ENCODE peak calls at places on chromosomes 11 and 22, in seven cellular contexts. One of them, this sample, is unnamed.

GRCh38 chr22:22085702-22086500 is 103.3 kb upstream of the TOP3B start:
- DNase-seq in foreskin keratinocyte: no peak
- DNase-seq in esophagus squamous epithelium: no peak
- DNase-seq in breast epithelium: no peak
- DNase-seq in GM10248: no peak
- DNase-seq in thyroid gland: no peak
- DNase-seq in Calu3: peak; percentile 39
- DNase-seq in this sample: no peak

GRCh38 chr11:80320226-80320625 is 879.4 kb upstream of the TENM4 start:
- DNase-seq in foreskin keratinocyte: no peak
- DNase-seq in esophagus squamous epithelium: no peak
- DNase-seq in breast epithelium: no peak
- DNase-seq in GM10248: no peak
- DNase-seq in thyroid gland: no peak
- DNase-seq in Calu3: no peak
- DNase-seq in this sample: no peak

GRCh38 chr11:108967571-108967970 is 302.7 kb downstream of the DDX10 start:
- DNase-seq in foreskin keratinocyte: no peak
- DNase-seq in esophagus squamous epithelium: no peak
- DNase-seq in breast epithelium: no peak
- DNase-seq in GM10248: no peak
- DNase-seq in thyroid gland: no peak
- DNase-seq in Calu3: no peak
- DNase-seq in this sample: peak; percentile 87

GRCh38 chr11:26950260-26950719 is 43.6 kb upstream of the FIBIN start:
- DNase-seq in foreskin keratinocyte: no peak
- DNase-seq in esophagus squamous epithelium: no peak
- DNase-seq in breast epithelium: no peak
- DNase-seq in GM10248: no peak
- DNase-seq in thyroid gland: no peak
- DNase-seq in Calu3: no peak
- DNase-seq in this sample: peak; percentile 76

GRCh38 chr22:22422629-22423112 is 85.9 kb downstream of the ZNF280B start:
- DNase-seq in foreskin keratinocyte: no peak
- DNase-seq in esophagus squamous epithelium: peak; percentile 40
- DNase-seq in breast epithelium: no peak
- DNase-seq in GM10248: peak; percentile 88
- DNase-seq in thyroid gland: peak; percentile 75
- DNase-seq in Calu3: peak; percentile 80
- DNase-seq in this sample: peak; percentile 63

GRCh38 chr11:117761993-117762392 is 35.0 kb downstream of the DSCAML1 start:
- DNase-seq in foreskin keratinocyte: no peak
- DNase-seq in esophagus squamous epithelium: no peak
- DNase-seq in breast epithelium: no peak
- DNase-seq in GM10248: no peak
- DNase-seq in thyroid gland: no peak
- DNase-seq in Calu3: no peak
- DNase-seq in this sample: no peak

GRCh38 chr11:95592455-95592854 is 197.1 kb downstream of the FAM76B start:
- DNase-seq in foreskin keratinocyte: no peak
- DNase-seq in esophagus squamous epithelium: no peak
- DNase-seq in breast epithelium: no peak
- DNase-seq in GM10248: no peak
- DNase-seq in thyroid gland: peak; percentile 85
- DNase-seq in Calu3: no peak
- DNase-seq in this sample: peak; percentile 59

GRCh38 chr11:18012314-18012905 is 437 bp downstream of the SERGEF start:
- DNase-seq in foreskin keratinocyte: no peak
- DNase-seq in esophagus squamous epithelium: no peak
- DNase-seq in breast epithelium: no peak
- DNase-seq in GM10248: peak; percentile 30
- DNase-seq in thyroid gland: peak; percentile 42
- DNase-seq in Calu3: peak; percentile 19
- DNase-seq in this sample: peak; percentile 13

GRCh38 chr11:288328-289144 is at the start of gene PGGHG:
- DNase-seq in foreskin keratinocyte: no peak
- DNase-seq in esophagus squamous epithelium: no peak
- DNase-seq in breast epithelium: no peak
- DNase-seq in GM10248: peak; percentile 90
- DNase-seq in thyroid gland: peak; percentile 73
- DNase-seq in Calu3: peak; percentile 74
- DNase-seq in this sample: no peak

GRCh38 chr11:27204527-27204926 is 158.5 kb downstream of the CCDC34 start:
- DNase-seq in foreskin keratinocyte: no peak
- DNase-seq in esophagus squamous epithelium: no peak
- DNase-seq in breast epithelium: no peak
- DNase-seq in GM10248: no peak
- DNase-seq in thyroid gland: no peak
- DNase-seq in Calu3: peak; percentile 51
- DNase-seq in this sample: no peak

GRCh38 chr22:26822300-26822699 is 164.9 kb downstream of the MIAT start:
- DNase-seq in foreskin keratinocyte: no peak
- DNase-seq in esophagus squamous epithelium: no peak
- DNase-seq in breast epithelium: no peak
- DNase-seq in GM10248: no peak
- DNase-seq in thyroid gland: no peak
- DNase-seq in Calu3: no peak
- DNase-seq in this sample: no peak
- TF ChIP-seq CTCF in foreskin keratinocyte: no peak
- TF ChIP-seq CTCF in esophagus squamous epithelium: no peak
- TF ChIP-seq CTCF in breast epithelium: no peak
- TF ChIP-seq CTCF in GM10248: no peak
- TF ChIP-seq CTCF in thyroid gland: no peak
- TF ChIP-seq CTCF in Calu3: no peak
- TF ChIP-seq CTCF in this sample: no peak

DNA sequence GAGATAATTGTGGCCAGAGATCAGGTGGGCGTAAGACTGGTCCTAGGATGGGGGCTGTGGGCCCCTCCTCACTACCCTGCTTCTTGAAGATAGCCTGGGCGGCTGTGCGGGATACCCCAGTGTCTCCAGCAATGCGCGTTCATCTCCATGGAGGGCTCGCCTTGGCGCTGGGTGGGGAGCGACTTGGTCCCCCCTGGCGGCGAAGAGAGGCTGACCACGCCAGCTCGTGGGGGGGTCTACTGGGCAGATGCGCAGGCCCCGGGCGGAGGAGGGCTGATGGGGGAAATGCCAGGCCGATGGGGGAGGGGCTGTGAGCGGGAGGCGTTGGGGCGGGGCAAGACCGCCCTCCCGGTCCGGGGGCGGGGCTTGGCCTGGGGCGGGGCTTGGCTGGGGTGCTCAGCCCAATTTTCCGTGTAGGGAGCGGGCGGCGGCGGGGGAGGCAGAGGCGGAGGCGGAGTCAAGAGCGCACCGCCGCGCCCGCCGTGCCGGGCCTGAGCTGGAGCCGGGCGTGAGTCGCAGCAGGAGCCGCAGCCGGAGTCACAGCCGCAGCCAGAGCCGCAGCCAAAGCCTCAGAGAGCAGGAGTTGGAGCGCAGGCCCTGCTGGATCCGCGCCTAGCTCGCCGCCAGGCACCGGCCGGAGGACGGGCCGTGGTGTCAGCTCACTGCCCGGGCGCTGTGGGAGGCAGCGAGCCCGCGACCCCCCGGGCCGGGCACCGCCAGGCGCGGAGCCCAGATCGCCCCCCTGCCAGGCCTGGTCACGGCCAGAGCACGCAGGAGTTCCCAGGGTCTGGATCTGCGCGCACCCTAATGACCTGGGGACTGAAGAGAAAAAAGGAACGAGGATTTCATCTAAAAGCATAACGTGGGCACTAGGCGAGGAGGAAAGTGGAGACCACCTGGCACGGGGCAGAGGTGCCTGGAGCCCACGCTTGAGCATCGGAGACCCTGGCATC is at the start of gene SLC35E4:
- DNase-seq in foreskin keratinocyte: peak; percentile 49
- DNase-seq in esophagus squamous epithelium: peak; percentile 49
- DNase-seq in breast epithelium: peak; percentile 89
- DNase-seq in GM10248: peak; percentile 95
- DNase-seq in thyroid gland: peak; percentile 91
- DNase-seq in Calu3: peak; percentile 94
- DNase-seq in this sample: peak; percentile 84
- TF ChIP-seq CTCF in foreskin keratinocyte: no peak
- TF ChIP-seq CTCF in esophagus squamous epithelium: no peak
- TF ChIP-seq CTCF in breast epithelium: peak; percentile 9
- TF ChIP-seq CTCF in GM10248: no peak
- TF ChIP-seq CTCF in thyroid gland: no peak
- TF ChIP-seq CTCF in Calu3: no peak
- TF ChIP-seq CTCF in this sample: peak; percentile 42

GRCh38 chr11:110524227-110524626 is 94.5 kb downstream of the FDX1 start:
- DNase-seq in foreskin keratinocyte: peak; percentile 76
- DNase-seq in esophagus squamous epithelium: no peak
- DNase-seq in breast epithelium: no peak
- DNase-seq in GM10248: no peak
- DNase-seq in thyroid gland: no peak
- DNase-seq in Calu3: no peak
- DNase-seq in this sample: peak; percentile 35
- TF ChIP-seq CTCF in foreskin keratinocyte: no peak
- TF ChIP-seq CTCF in esophagus squamous epithelium: no peak
- TF ChIP-seq CTCF in breast epithelium: no peak
- TF ChIP-seq CTCF in GM10248: no peak
- TF ChIP-seq CTCF in thyroid gland: no peak
- TF ChIP-seq CTCF in Calu3: no peak
- TF ChIP-seq CTCF in this sample: no peak

GRCh38 chr11:66003291-66003690 is 988 bp downstream of the BANF1 start:
- DNase-seq in foreskin keratinocyte: no peak
- DNase-seq in esophagus squamous epithelium: no peak
- DNase-seq in breast epithelium: no peak
- DNase-seq in GM10248: no peak
- DNase-seq in thyroid gland: no peak
- DNase-seq in Calu3: no peak
- DNase-seq in this sample: no peak

GRCh38 chr11:66001941-66002647 is at the start of the genes BANF1 and EIF1AD:
- DNase-seq in foreskin keratinocyte: peak; percentile 96
- DNase-seq in esophagus squamous epithelium: peak; percentile 88
- DNase-seq in breast epithelium: peak; percentile 88
- DNase-seq in GM10248: peak; percentile 92
- DNase-seq in thyroid gland: peak; percentile 91
- DNase-seq in Calu3: peak; percentile 93
- DNase-seq in this sample: peak; percentile 99

GRCh38 chr11:66006134-66006890 is 4.0 kb downstream of the BANF1 start:
- DNase-seq in foreskin keratinocyte: no peak
- DNase-seq in esophagus squamous epithelium: no peak
- DNase-seq in breast epithelium: no peak
- DNase-seq in GM10248: no peak
- DNase-seq in thyroid gland: no peak
- DNase-seq in Calu3: no peak
- DNase-seq in this sample: no peak

GRCh38 chr11:66004186-66004585 is 1.9 kb downstream of the BANF1 start:
- DNase-seq in foreskin keratinocyte: no peak
- DNase-seq in esophagus squamous epithelium: no peak
- DNase-seq in breast epithelium: no peak
- DNase-seq in GM10248: no peak
- DNase-seq in thyroid gland: no peak
- DNase-seq in Calu3: no peak
- DNase-seq in this sample: no peak

GRCh38 chr11:66002648-66003225 is 434 bp downstream of the BANF1 start:
- DNase-seq in foreskin keratinocyte: no peak
- DNase-seq in esophagus squamous epithelium: no peak
- DNase-seq in breast epithelium: peak; percentile 57
- DNase-seq in GM10248: peak; percentile 84
- DNase-seq in thyroid gland: peak; percentile 69
- DNase-seq in Calu3: peak; percentile 43
- DNase-seq in this sample: peak; percentile 45
- TF ChIP-seq CTCF in foreskin keratinocyte: no peak
- TF ChIP-seq CTCF in esophagus squamous epithelium: no peak
- TF ChIP-seq CTCF in breast epithelium: no peak
- TF ChIP-seq CTCF in GM10248: no peak
- TF ChIP-seq CTCF in thyroid gland: no peak
- TF ChIP-seq CTCF in Calu3: no peak
- TF ChIP-seq CTCF in this sample: no peak

DNA sequence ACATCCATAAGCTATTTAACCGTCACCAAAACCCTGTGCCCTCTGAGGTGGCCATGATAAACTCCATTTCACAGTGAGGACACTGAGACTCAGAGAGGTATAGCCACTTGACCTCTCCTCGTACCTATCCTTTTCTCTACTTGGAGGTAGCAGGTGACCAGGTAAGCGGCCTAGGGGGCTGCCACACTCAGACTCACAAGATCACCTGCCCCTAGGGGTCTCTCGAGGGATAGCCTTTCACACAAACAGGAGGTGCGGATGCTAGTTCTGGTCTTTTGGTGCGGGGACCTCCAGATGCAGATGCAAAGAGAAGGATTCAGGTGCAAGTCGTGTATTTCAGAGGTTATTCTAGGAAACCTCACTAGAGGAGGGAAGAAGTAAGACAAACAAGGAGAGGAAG is 14.6 kb downstream of the MS4A18 start:
- DNase-seq in foreskin keratinocyte: no peak
- DNase-seq in esophagus squamous epithelium: no peak
- DNase-seq in breast epithelium: no peak
- DNase-seq in GM10248: no peak
- DNase-seq in thyroid gland: no peak
- DNase-seq in Calu3: no peak
- DNase-seq in this sample: no peak
- TF ChIP-seq CTCF in foreskin keratinocyte: no peak
- TF ChIP-seq CTCF in esophagus squamous epithelium: no peak
- TF ChIP-seq CTCF in breast epithelium: no peak
- TF ChIP-seq CTCF in GM10248: no peak
- TF ChIP-seq CTCF in thyroid gland: no peak
- TF ChIP-seq CTCF in Calu3: no peak
- TF ChIP-seq CTCF in this sample: no peak

GRCh38 chr11:67646535-67647336 is 3.8 kb downstream of the ACY3 start:
- DNase-seq in foreskin keratinocyte: no peak
- DNase-seq in esophagus squamous epithelium: no peak
- DNase-seq in breast epithelium: no peak
- DNase-seq in GM10248: no peak
- DNase-seq in thyroid gland: no peak
- DNase-seq in Calu3: peak; percentile 58
- DNase-seq in this sample: no peak
- TF ChIP-seq CTCF in foreskin keratinocyte: no peak
- TF ChIP-seq CTCF in esophagus squamous epithelium: no peak
- TF ChIP-seq CTCF in breast epithelium: no peak
- TF ChIP-seq CTCF in GM10248: no peak
- TF ChIP-seq CTCF in thyroid gland: no peak
- TF ChIP-seq CTCF in Calu3: no peak
- TF ChIP-seq CTCF in this sample: no peak

DNA sequence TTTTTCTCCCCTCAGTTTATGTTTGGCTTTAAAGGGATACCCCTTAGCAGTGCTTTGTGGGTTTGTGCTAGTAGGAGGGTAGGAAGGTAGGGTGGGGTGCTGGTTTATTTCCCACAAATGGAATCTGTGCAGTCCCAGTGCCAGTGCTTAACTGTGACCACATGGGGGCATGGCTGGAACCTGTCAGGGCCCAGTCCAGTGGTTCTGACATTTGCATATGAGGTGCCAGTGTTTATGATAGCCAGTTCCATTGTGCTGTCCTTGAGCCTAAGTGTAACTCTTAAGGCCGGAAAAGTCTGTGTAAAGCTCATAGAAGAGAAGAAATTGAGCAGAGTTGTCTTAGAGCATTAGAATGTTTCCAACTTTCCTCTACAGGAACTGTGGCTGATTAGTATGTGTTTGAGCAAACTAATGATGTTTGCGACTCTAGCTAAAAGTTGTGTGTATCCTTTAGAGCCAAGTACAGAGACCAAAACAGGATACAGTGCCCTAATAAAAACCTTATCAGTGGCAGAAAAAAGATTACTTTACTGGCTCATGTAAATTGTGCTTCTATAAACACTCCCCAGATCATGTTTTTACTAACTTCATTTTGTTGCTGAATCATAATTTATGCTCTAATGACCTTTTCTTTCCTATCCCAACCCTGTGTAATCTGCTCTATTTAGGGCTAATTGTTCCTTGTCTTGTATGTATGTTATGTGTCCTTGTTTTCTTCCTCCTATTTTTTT is 38.1 kb downstream of the DIXDC1 start:
- DNase-seq in foreskin keratinocyte: no peak
- DNase-seq in esophagus squamous epithelium: no peak
- DNase-seq in breast epithelium: no peak
- DNase-seq in GM10248: no peak
- DNase-seq in thyroid gland: peak; percentile 59
- DNase-seq in Calu3: no peak
- DNase-seq in this sample: no peak
- TF ChIP-seq CTCF in foreskin keratinocyte: no peak
- TF ChIP-seq CTCF in esophagus squamous epithelium: no peak
- TF ChIP-seq CTCF in breast epithelium: no peak
- TF ChIP-seq CTCF in GM10248: no peak
- TF ChIP-seq CTCF in thyroid gland: peak; percentile 39
- TF ChIP-seq CTCF in Calu3: no peak
- TF ChIP-seq CTCF in this sample: peak; percentile 18

This sample was measured in fibroblast of the aortic adventitia.